ENCODE peak calls at places on chromosomes 1 and 21, in four cellular contexts. E is Calu3, V is T-helper 2 cell, C is AG09319. O is an unnamed sample.

GRCh38 chr1:150764617-150765090 is 924 bp downstream of the CTSS start:
- DNase-seq in C (peak; percentile 65), V (peak; percentile 54), E (peak; percentile 12), O (no peak)

GRCh38 chr1:180257028-180257386 is 26.9 kb downstream of the LHX4 start:
- DNase-seq in C (no peak), E (no peak), V (no peak), O (no peak)

GRCh38 chr1:32291145-32291707 is 657 bp upstream of the HDAC1 start:
- DNase-seq in V (no peak), C (no peak), E (no peak), O (no peak)

GRCh38 chr1:89998306-89998705 is 3.4 kb downstream of the ZNF326 start:
- DNase-seq in C (no peak), V (no peak), E (no peak), O (no peak)

GRCh38 chr1:19752083-19752696 is 47.5 kb downstream of the TMCO4 start:
- DNase-seq in C (no peak), V (no peak), E (no peak), O (no peak)

GRCh38 chr1:96309783-96310182 is 411.8 kb upstream of the PTBP2 start:
- DNase-seq in V (no peak), E (no peak), C (no peak), O (no peak)

GRCh38 chr1:167219194-167219593 is 1.5 kb upstream of the POU2F1 start:
- DNase-seq in E (no peak), V (no peak), C (no peak), O (no peak)

GRCh38 chr1:202355944-202356553 is 7.5 kb downstream of the PPP1R12B start:
- DNase-seq in E (no peak), C (no peak), V (no peak), O (no peak)

GRCh38 chr1:98221926-98222325 is 301.1 kb upstream of the DPYD start:
- DNase-seq in V (no peak), E (no peak), C (no peak), O (no peak)

GRCh38 chr1:100265562-100265930 is 470 bp upstream of the RTCA start:
- DNase-seq in C (no peak), V (peak; percentile 73), E (peak; percentile 7), O (no peak)

GRCh38 chr1:18062180-18062579 is 45.4 kb upstream of the IGSF21 start:
- DNase-seq in C (no peak), V (no peak), E (no peak), O (no peak)

GRCh38 chr21:42423197-42423675 is 19.5 kb downstream of the UBASH3A start:
- DNase-seq in C (no peak), V (peak; percentile 90), E (no peak), O (no peak)

GRCh38 chr1:168159251-168159650 is 19.5 kb upstream of the TIPRL start:
- DNase-seq in V (no peak), C (no peak), E (no peak), O (no peak)

GRCh38 chr21:32410916-32411315 is 1.6 kb upstream of the EVA1C start:
- DNase-seq in V (no peak), E (no peak), C (no peak), O (no peak)

GRCh38 chr1:93000751-93001175 is 39.5 kb upstream of the DIPK1A start:
- DNase-seq in V (no peak), C (no peak), E (no peak), O (no peak)

GRCh38 chr21:44920694-44921604 is at the start of gene ITGB2:
- DNase-seq in E (no peak), C (no peak), V (peak; percentile 84), O (peak; percentile 35)